ENCODE peak calls at places on chromosomes 6 and 20, in four cellular contexts. S is HepG2, G is HCT116, A is K562. C is an unnamed sample.

GRCh38 chr6:14706378-14706929 is 539.4 kb upstream of the JARID2 start:
- DNase-seq in G (peak; percentile 48), S (no peak), A (peak; percentile 92), C (no peak)

GRCh38 chr6:163620670-163621330 is 206.3 kb downstream of the QKI start:
- DNase-seq in A (no peak), S (no peak), G (no peak), C (no peak)

GRCh38 chr20:49938173-49939163 is 2.3 kb downstream of the RNF114 start:
- DNase-seq in S (no peak), G (no peak), A (no peak), C (no peak)

GRCh38 chr20:36700438-36700837 is 45.5 kb downstream of the NDRG3 start:
- DNase-seq in G (no peak), S (peak; percentile 27), A (peak; percentile 68), C (no peak)

GRCh38 chr6:79833264-79833663 is 114.1 kb downstream of the ELOVL4 start:
- DNase-seq in G (no peak), S (no peak), A (no peak), C (no peak)

GRCh38 chr6:45661667-45662066 is 283.9 kb upstream of the SUPT3H start:
- DNase-seq in G (no peak), S (no peak), A (no peak), C (no peak)

GRCh38 chr6:8084586-8084985 is 17.8 kb downstream of the EEF1E1 start:
- DNase-seq in G (no peak), S (peak; percentile 42), A (no peak), C (no peak)

GRCh38 chr6:95364016-95364604 is 213.2 kb upstream of the MANEA start:
- DNase-seq in A (peak; percentile 14), G (peak; percentile 8), S (peak; percentile 20), C (peak; percentile 10)

GRCh38 chr6:69894578-69895347 is 28.4 kb downstream of the COL19A1 start:
- DNase-seq in A (no peak), G (no peak), S (no peak), C (no peak)

GRCh38 chr6:106746660-106747059 is 117.3 kb downstream of the QRSL1 start:
- DNase-seq in G (no peak), A (no peak), S (peak; percentile 40), C (no peak)

GRCh38 chr20:24754691-24755090 is 194.4 kb upstream of the CST7 start:
- DNase-seq in G (no peak), S (no peak), A (no peak), C (no peak)

GRCh38 chr6:7085911-7086310 is 21.9 kb upstream of the RREB1 start:
- DNase-seq in G (no peak), A (no peak), S (no peak), C (no peak)

GRCh38 chr6:29861521-29862255 is 34.1 kb downstream of the HLA-G start:
- DNase-seq in A (no peak), S (no peak), G (no peak), C (no peak)
- TF ChIP-seq REST in A (peak; percentile 29), S (peak; percentile 88), G (peak; percentile 40), C (peak; percentile 21)

DNA sequence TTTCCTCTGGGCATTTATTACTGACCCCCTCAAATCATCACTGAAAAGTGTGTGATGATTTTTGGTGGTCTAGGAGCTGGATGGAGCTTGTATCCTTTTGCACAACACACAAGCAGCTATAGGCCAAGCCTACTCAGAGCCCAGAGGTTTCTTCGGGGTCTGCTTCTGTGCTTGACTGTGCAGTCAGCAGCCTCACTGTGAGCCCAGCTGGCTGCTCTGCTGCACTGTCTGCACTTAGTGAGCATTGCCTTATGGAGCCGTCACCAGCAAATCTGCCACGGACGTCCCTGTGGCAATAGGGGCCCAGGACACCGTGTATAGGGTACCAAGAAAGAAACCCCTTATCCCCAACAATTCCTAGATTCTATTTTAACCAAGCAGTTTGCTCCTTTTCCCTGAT is 38.6 kb upstream of the GMPR start:
- DNase-seq in G (no peak), A (no peak), S (no peak), C (no peak)
- H3K4me1 ChIP-seq in G (no peaks in the 10 kb centered on the region), A (no peaks in the 10 kb centered on the region), S (peaks cover 21% of the 10 kb centered on the region), C (no peaks in the 10 kb centered on the region)

GRCh38 chr6:150245148-150245547 is 102.3 kb downstream of the PPP1R14C start:
- DNase-seq in S (no peak), A (no peak), G (no peak), C (no peak)

GRCh38 chr6:150243620-150244314 is 100.9 kb downstream of the PPP1R14C start:
- DNase-seq in A (no peak), G (no peak), S (no peak), C (no peak)

GRCh38 chr6:150238294-150238693 is 95.5 kb downstream of the PPP1R14C start:
- DNase-seq in A (no peak), G (no peak), S (no peak), C (no peak)

GRCh38 chr6:150238857-150239407 is 96.1 kb downstream of the PPP1R14C start:
- DNase-seq in S (no peak), A (no peak), G (no peak), C (no peak)

GRCh38 chr6:150241751-150242150 is 98.9 kb downstream of the PPP1R14C start:
- DNase-seq in G (no peak), A (no peak), S (no peak), C (no peak)
- TF ChIP-seq TCF7L2 in G (no peak), A (no peak), S (no peak), C (no peak)

DNA sequence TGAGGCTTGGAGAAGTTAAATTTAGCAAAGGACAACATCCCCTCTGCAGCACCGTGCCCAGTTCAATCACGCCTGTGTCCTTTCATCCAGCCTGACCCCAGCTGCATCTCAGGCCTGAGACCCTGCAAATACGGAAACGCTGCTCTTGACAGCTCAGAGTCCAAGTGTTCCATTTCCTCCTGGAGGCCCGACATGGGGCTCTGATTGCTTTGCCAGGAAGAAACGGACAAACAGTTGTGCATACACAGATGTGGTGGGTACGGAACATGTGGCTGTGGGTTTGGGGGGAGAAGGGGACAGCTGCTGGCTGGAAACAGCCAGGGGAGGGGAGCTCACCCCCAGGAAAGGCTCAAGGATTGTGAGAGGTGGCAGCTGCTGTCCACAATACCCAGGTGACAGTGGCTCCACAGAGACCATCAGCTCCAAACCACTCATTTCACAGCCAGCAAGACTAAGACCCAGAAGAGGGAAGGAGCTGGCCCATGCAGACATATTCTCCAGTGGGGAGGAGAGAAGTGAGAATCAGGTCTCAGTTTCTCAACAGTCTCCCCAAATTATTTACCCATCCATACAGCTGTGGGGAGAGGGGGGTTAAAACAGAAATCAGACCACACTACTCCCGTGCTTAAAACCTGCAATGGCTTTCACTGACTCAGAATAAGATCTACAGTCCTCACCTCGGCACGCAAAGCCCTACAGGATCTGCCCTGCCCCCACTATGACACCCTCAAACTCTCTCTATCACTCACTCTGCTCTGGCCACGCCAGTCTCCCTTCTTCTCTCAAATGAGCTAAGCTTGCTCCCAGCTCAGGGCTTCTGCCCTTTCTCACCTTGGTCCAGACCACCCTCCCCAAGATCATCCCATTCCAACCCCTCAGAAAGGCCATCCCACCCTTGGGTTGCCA is 89.1 kb downstream of the PREX1 start:
- DNase-seq in G (no peak), S (peak; percentile 69), A (no peak), C (no peak)
- TF ChIP-seq REST in G (no peak), S (peak; percentile 50), A (no peak), C (no peak)

GRCh38 chr20:10654630-10655029 is 19.2 kb downstream of the JAG1 start:
- DNase-seq in S (no peak), G (no peak), A (no peak), C (no peak)
- H3K4me1 ChIP-seq in S (peaks cover 50% of the 10 kb centered on the region), G (no peaks in the 10 kb centered on the region), A (no peaks in the 10 kb centered on the region), C (no peaks in the 10 kb centered on the region)

GRCh38 chr20:53568351-53568750 is 25.3 kb downstream of the ZNF217 start:
- DNase-seq in A (no peak), S (no peak), G (no peak), C (no peak)
- TF ChIP-seq TCF7L2 in A (no peak), S (no peak), G (no peak), C (no peak)

GRCh38 chr20:38298768-38299288 is 5.1 kb upstream of the BPI start:
- DNase-seq in G (no peak), S (no peak), A (no peak), C (no peak)
- TF ChIP-seq REST in G (no peak), S (no peak), A (no peak), C (no peak)

DNA sequence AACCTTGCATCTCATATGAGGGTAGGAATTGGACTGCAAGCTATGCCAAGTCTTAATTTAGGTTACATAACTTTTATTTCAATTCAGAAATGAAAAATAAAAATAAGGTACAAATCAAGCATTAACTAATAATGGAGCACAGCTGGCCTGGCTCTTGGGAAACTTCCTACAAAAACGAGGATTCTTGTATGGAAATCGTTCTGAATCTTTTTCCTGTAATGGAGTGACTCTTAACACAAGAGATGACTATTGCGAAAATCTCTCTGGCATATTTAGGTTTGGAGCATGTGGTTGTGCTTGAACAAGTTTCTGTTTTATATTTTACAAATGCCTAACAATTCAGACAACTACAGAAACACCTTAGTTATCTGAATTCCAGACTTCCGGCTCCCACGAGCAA is 34.0 kb upstream of the PI16 start:
- DNase-seq in A (no peak), S (no peak), G (no peak), C (no peak)
- H3K4me1 ChIP-seq in A (no peaks in the 10 kb centered on the region), S (no peaks in the 10 kb centered on the region), G (peaks cover 21% of the 10 kb centered on the region), C (peaks cover 2% of the 10 kb centered on the region)

DNA sequence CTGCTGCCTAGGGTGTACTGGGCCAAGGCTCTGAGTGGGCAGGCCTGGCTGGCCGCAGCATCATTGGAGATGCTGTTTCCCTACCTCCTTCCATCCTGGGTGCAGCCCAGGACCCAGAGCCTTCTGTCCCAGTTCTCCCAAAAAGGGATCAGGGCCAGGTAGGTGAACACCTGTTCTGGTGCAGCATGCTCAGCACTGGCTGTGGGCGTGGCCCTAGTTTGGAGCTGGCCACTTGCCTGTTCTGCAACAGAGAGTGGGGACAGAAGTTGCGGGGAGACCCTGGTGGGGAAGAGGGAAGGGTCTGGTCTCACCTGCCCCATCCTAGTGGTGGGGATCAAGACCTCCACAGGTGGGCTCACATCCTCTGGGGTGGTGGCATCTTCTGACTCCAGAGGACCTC is 1.4 kb upstream of the ARMC12 start:
- DNase-seq in A (no peak), S (no peak), G (no peak), C (no peak)
- TF ChIP-seq TCF7L2 in A (no peak), S (no peak), G (no peak), C (no peak)